ENCODE peak calls at places on chromosomes 3 and 15, in five cellular contexts. F is fibroblast of the aortic adventitia, I is prostate gland, U is hepatocyte, R is psoas muscle. D is an unnamed sample.

GRCh38 chr3:15591928-15592327 is 9.4 kb downstream of the HACL1 start:
- DNase-seq in F (no peak), I (no peak), U (no peak), R (no peak), D (no peak)

GRCh38 chr15:85485956-85486567 is 105.7 kb downstream of the AKAP13 start:
- DNase-seq in F (peak), I (peak), U (peak), R (no peak), D (no peak)

GRCh38 chr3:14680716-14681115 is 5.8 kb downstream of the C3orf20 start:
- DNase-seq in F (peak), I (no peak), U (no peak), R (no peak), D (no peak)

GRCh38 chr3:43286115-43286885 is at the start of gene SNRK:
- DNase-seq in F (peak), I (peak), U (peak), R (peak), D (peak)

GRCh38 chr3:186815490-186815889 is 9.2 kb upstream of the RFC4 start:
- DNase-seq in F (peak), I (no peak), U (no peak), R (no peak), D (no peak)

GRCh38 chr15:33616485-33616884 is 305.7 kb downstream of the RYR3 start:
- DNase-seq in F (no peak), I (no peak), U (no peak), R (no peak), D (no peak)

GRCh38 chr15:99729920-99730319 is 3.3 kb downstream of the LYSMD4 start:
- DNase-seq in F (peak), I (peak), U (peak), R (no peak), D (peak)

GRCh38 chr3:182979103-182979697 is 1.1 kb downstream of the DCUN1D1 start:
- DNase-seq in F (no peak), I (no peak), U (peak), R (no peak), D (no peak)

GRCh38 chr3:61819861-61820260 is 258.5 kb downstream of the PTPRG start:
- DNase-seq in F (no peak), I (no peak), U (no peak), R (no peak), D (no peak)

GRCh38 chr3:41522620-41523019 is 323.3 kb downstream of the CTNNB1 start:
- DNase-seq in F (no peak), I (no peak), U (no peak), R (no peak), D (no peak)

GRCh38 chr3:183114374-183114773 is 15.1 kb upstream of the MCCC1 start:
- DNase-seq in F (no peak), I (no peak), U (no peak), R (no peak), D (no peak)

GRCh38 chr15:74400313-74400850 is 32.9 kb upstream of the CYP11A1 start:
- DNase-seq in F (peak), I (no peak), U (no peak), R (no peak), D (no peak)

GRCh38 chr15:75049392-75049791 is 26.0 kb downstream of the PPCDC start:
- DNase-seq in F (peak), I (peak), U (peak), R (peak), D (no peak)

GRCh38 chr15:67822537-67823370 is 2.6 kb upstream of the SKOR1 start:
- DNase-seq in F (no peak), I (no peak), U (no peak), R (peak), D (no peak)

GRCh38 chr15:42131006-42131405 is 25.4 kb downstream of the PLA2G4F start:
- DNase-seq in F (no peak), I (no peak), U (no peak), R (no peak), D (no peak)

GRCh38 chr15:66935688-66936087 is 129.7 kb upstream of the SMAD3 start:
- DNase-seq in F (no peak), I (no peak), U (no peak), R (no peak), D (no peak)

GRCh38 chr3:48927928-48928327 is 9.3 kb downstream of the ARIH2 start:
- DNase-seq in F (no peak), I (no peak), U (no peak), R (no peak), D (no peak)

GRCh38 chr3:175057406-175057805 is 198.3 kb downstream of the NAALADL2 start:
- DNase-seq in F (no peak), I (no peak), U (no peak), R (no peak), D (no peak)

GRCh38 chr15:49380912-49381311 is 42.1 kb upstream of the FGF7 start:
- DNase-seq in F (no peak), I (no peak), U (no peak), R (no peak), D (no peak)

GRCh38 chr3:115905871-115906270 is 282.6 kb downstream of the GAP43 start:
- DNase-seq in F (no peak), I (no peak), U (no peak), R (no peak), D (no peak)

GRCh38 chr3:175163686-175164085 is 304.6 kb downstream of the NAALADL2 start:
- DNase-seq in F (no peak), I (no peak), U (no peak), R (no peak), D (no peak)

GRCh38 chr3:100263583-100263982 is 2.8 kb downstream of the TBC1D23 start:
- DNase-seq in F (no peak), I (no peak), U (peak), R (no peak), D (no peak)

GRCh38 chr3:11244131-11244677 is 28.0 kb upstream of the ATG7 start:
- DNase-seq in F (peak), I (no peak), U (no peak), R (no peak), D (no peak)

GRCh38 chr15:101027920-101028319 is 108.8 kb downstream of the LRRK1 start:
- DNase-seq in F (no peak), I (no peak), U (no peak), R (no peak), D (no peak)

GRCh38 chr15:78374436-78375393 is 34.6 kb downstream of the CRABP1 start:
- DNase-seq in F (no peak), I (no peak), U (peak), R (no peak), D (no peak)

GRCh38 chr15:82122754-82123400 is 77.1 kb upstream of the MEX3B start:
- DNase-seq in F (peak), I (no peak), U (peak), R (peak), D (no peak)

GRCh38 chr3:1138036-1138435 is 45.2 kb downstream of the CNTN6 start:
- DNase-seq in F (no peak), I (no peak), U (no peak), R (no peak), D (no peak)

GRCh38 chr3:124969963-124970722 is 35.6 kb upstream of the MUC13 start:
- DNase-seq in F (no peak), I (no peak), U (no peak), R (no peak), D (no peak)

GRCh38 chr15:40445411-40446055 is 4.8 kb downstream of the BAHD1 start:
- DNase-seq in F (peak), I (peak), U (peak), R (no peak), D (no peak)

GRCh38 chr3:144051211-144051610 is 79.6 kb downstream of the DIPK2A start:
- DNase-seq in F (no peak), I (no peak), U (no peak), R (no peak), D (no peak)

GRCh38 chr3:141797167-141797773 is 34.1 kb downstream of the GRK7 start:
- DNase-seq in F (peak), I (peak), U (peak), R (peak), D (peak)

GRCh38 chr15:90078965-90079364 is 23.3 kb downstream of the IDH2 start:
- DNase-seq in F (no peak), I (no peak), U (no peak), R (no peak), D (no peak)

GRCh38 chr3:37833790-37834189 is 27.9 kb upstream of the CTDSPL start:
- DNase-seq in F (no peak), I (no peak), U (no peak), R (no peak), D (no peak)

GRCh38 chr3:189272500-189273119 is 100.8 kb downstream of the TPRG1 start:
- DNase-seq in F (no peak), I (no peak), U (peak), R (no peak), D (no peak)

GRCh38 chr3:31695280-31696008 is 162.7 kb downstream of the STT3B start:
- DNase-seq in F (no peak), I (no peak), U (peak), R (no peak), D (no peak)

GRCh38 chr15:72272997-72273352 is 621 bp upstream of the PARP6 start:
- DNase-seq in F (no peak), I (no peak), U (no peak), R (no peak), D (no peak)

GRCh38 chr15:75649848-75650247 is 2.1 kb downstream of the SNX33 start:
- DNase-seq in F (no peak), I (no peak), U (no peak), R (no peak), D (no peak)

GRCh38 chr3:170867143-170867542 is 2.9 kb downstream of the RPL22L1 start:
- DNase-seq in F (no peak), I (no peak), U (no peak), R (no peak), D (no peak)

GRCh38 chr3:170868577-170869239 is 1.3 kb downstream of the RPL22L1 start:
- DNase-seq in F (no peak), I (no peak), U (no peak), R (no peak), D (no peak)

GRCh38 chr3:170867552-170867951 is 2.4 kb downstream of the RPL22L1 start:
- DNase-seq in F (no peak), I (peak), U (no peak), R (no peak), D (no peak)

GRCh38 chr3:170869240-170869592 is 779 bp downstream of the RPL22L1 start:
- DNase-seq in F (no peak), I (no peak), U (no peak), R (no peak), D (no peak)

DNA sequence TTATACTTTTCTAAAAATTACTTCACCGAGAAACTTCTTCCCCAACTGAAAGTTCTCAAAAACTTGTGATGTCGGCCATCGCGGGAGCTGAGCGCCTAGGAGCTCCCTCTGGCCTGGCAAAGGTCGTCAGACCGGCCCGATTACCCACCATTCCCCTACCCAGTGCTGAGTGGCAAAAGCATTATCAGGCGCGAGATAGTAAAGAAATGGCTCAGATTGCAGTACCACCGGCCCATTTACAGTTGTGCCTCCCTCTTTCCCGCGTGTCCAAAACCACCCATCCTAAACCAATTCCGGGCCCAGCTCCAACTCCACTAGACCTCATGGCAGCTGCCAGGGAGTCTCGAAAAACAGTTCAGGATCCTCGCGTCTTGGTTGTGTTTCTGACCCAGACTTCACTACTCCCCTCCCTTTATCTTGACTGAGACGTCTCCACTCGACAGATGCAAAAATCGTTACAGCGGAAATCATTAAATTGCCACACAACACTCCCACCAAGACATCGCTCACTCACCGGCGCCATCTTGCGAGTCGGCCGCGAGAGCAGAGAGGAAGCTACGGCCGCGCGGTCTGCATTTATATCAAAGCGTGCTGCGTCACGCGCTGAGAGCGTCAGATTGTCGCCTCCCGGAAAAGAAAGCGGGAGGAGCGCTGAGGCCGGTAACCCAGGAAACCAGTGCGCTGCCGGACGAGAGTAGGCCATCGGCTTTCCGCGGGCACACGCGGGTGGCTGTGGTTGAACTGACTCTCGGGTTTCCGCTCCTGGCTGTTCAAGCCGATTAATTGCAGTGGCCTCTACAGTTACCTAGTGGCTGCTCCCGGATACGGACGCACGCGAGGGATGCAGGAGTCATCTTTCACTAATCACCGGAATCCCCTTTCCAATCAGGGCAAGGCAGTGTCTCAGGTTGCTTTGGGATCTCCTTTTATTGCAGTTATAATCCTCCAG is at the start of gene RPL22L1:
- DNase-seq in F (peak), I (peak), U (peak), R (peak), D (peak)
- TF ChIP-seq CTCF in F (peak), I (no peak), U (peak), R (no peak), D (peak)

DNA sequence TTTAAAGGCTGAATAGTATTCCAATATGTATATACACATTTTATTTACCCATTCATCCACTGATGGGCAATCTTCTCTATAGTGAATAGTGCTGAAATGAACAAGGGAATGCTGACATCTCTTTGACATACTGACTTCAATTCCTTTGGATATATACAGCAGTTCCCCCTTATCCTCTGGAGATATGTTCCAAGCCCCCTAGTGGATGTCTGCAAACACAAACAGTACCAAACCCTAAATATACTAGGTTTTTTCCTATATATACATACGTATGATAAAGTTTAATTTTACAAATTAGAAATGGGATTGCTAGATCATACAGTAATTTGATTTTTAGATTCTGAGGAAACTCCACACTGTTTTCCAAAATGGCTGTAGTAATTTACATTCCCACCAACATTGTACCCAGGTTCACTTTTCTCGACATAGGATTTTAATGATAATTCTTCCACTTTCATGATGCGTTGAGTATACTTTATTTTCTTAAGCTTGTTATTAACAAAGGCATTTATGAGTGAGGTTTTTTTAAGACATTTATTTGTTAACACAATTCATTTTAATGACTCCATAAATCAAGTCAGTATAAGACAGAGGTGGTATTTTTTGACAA is 38.2 kb downstream of the VPS13C start:
- DNase-seq in F (no peak), I (no peak), U (no peak), R (no peak), D (no peak)
- TF ChIP-seq CTCF in F (peak), I (no peak), U (peak), R (no peak), D (no peak)

DNA sequence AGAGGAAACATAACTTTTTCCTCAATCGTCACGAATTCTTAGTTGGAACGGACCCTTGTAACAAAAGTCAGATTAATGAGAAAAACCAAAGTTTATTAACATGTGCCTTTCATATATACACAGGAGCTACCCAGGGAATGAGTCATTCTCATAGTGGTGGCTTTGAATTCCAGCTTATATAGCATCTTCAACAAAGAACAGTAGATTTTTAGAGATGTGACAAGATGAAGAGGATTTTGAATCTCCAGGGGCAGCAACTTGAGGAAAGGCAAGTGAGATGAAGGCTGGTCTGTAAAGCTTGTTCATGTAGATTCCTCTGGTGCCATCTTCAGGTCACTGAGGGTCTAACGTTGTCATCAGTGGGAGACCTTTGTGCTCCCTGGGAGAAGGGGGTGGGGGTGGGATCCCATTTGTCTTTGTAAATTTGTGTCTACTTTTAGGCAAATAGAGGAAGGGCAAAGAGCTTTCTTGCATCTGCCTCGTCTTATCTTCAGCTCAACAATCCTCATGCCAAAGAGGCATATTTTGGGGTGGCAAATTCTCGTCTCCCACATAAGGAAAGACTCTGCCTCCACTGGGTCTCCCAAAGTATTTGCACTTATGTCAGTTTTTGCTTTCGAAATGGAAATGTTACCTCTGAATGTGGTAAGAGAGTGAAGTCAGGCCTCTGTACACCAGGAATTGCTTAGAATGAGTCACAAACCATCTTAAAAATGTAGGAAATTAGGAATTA is 29.5 kb downstream of the CLEC3B start:
- DNase-seq in F (peak), I (no peak), U (no peak), R (no peak), D (no peak)
- TF ChIP-seq CTCF in F (no peak), I (no peak), U (no peak), R (no peak), D (no peak)

DNA sequence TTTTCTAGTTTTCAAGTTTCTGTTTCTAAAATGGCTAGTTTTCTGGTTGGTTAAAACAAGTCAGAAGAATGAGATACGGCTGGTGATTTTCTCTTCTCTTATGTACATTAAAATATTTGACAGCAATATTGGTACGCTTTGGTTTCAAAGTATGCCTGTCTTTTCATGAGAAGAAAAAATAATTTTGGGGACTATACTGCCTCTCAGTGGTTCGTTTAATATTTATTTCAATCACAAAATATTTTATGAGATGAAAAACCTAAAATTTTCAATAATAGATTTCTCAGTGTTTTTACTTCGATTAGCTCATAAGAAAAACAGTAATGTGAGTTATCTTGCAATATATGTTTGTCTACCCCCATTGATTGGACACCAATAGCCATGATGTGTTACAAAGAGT is 72.8 kb upstream of the AADACL2 start:
- DNase-seq in F (peak), I (no peak), U (no peak), R (no peak), D (no peak)
- TF ChIP-seq CTCF in F (no peak), I (no peak), U (peak), R (peak), D (no peak)

DNA sequence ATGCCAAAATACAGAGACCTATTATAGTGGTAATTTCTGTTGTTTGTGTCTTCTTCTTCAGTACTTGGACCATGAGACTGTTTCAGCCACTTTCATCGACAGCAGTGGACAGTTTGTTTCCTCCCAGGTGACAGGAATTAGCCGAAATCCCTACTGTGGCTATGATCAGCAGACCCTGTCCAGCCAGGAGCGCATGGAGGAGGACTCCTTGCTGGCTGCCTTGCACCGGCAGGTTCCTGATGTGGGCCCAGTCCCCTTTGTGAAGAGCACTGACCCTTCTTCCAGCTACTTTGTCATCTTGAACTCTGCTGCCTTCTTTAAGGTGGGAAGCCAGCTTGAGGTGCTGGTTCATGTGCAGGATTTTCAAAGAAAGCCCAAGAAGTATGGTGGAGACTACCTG is 22.2 kb downstream of the NXPE3 start:
- DNase-seq in F (no peak), I (no peak), U (no peak), R (no peak), D (no peak)
- TF ChIP-seq CTCF in F (no peak), I (no peak), U (no peak), R (no peak), D (no peak)

GRCh38 chr3:169812124-169812843 is 386 bp upstream of the LRRIQ4 start:
- DNase-seq in F (peak), I (peak), U (peak), R (peak), D (peak)
- TF ChIP-seq CTCF in F (no peak), I (no peak), U (no peak), R (no peak), D (no peak)

D was measured in ascending aorta.